ENCODE peak calls at places on chromosomes 2 and 18, in four cellular contexts. One of them, this sample, is unnamed.

GRCh38 chr2:104897515-104898184 is 43.7 kb downstream of the POU3F3 start:
- DNase-seq in HepG2: no peak
- DNase-seq in A549: no peak
- DNase-seq in K562: peak
- DNase-seq in this sample: no peak

GRCh38 chr2:170091461-170091860 is 86.5 kb upstream of the MYO3B start:
- DNase-seq in HepG2: no peak
- DNase-seq in A549: no peak
- DNase-seq in K562: no peak
- DNase-seq in this sample: no peak

GRCh38 chr2:83282067-83282795 is 1176.8 kb downstream of the SUCLG1 start:
- DNase-seq in HepG2: peak
- DNase-seq in A549: no peak
- DNase-seq in K562: no peak
- DNase-seq in this sample: no peak

GRCh38 chr2:189866296-189866695 is 82.0 kb downstream of the PMS1 start:
- DNase-seq in HepG2: no peak
- DNase-seq in A549: no peak
- DNase-seq in K562: no peak
- DNase-seq in this sample: no peak

GRCh38 chr2:201798252-201798918 is 8.0 kb upstream of the CDK15 start:
- DNase-seq in HepG2: no peak
- DNase-seq in A549: no peak
- DNase-seq in K562: no peak
- DNase-seq in this sample: no peak

GRCh38 chr18:7152485-7152884 is 34.9 kb upstream of the LAMA1 start:
- DNase-seq in HepG2: no peak
- DNase-seq in A549: no peak
- DNase-seq in K562: no peak
- DNase-seq in this sample: no peak

GRCh38 chr2:101736861-101737291 is 39.4 kb downstream of the MAP4K4 start:
- DNase-seq in HepG2: no peak
- DNase-seq in A549: peak
- DNase-seq in K562: no peak
- DNase-seq in this sample: no peak

GRCh38 chr2:54561010-54561409 is 104.9 kb downstream of the SPTBN1 start:
- DNase-seq in HepG2: no peak
- DNase-seq in A549: no peak
- DNase-seq in K562: no peak
- DNase-seq in this sample: no peak

GRCh38 chr2:75500633-75501032 is 60.1 kb downstream of the EVA1A start:
- DNase-seq in HepG2: no peak
- DNase-seq in A549: no peak
- DNase-seq in K562: no peak
- DNase-seq in this sample: no peak

GRCh38 chr18:8242306-8242705 is 366.9 kb upstream of the RAB12 start:
- DNase-seq in HepG2: no peak
- DNase-seq in A549: no peak
- DNase-seq in K562: no peak
- DNase-seq in this sample: no peak

GRCh38 chr2:195622966-195623365 is 34.1 kb upstream of the SLC39A10 start:
- DNase-seq in HepG2: peak
- DNase-seq in A549: no peak
- DNase-seq in K562: no peak
- DNase-seq in this sample: no peak

GRCh38 chr2:191228861-191229260 is 16.3 kb upstream of the MYO1B start:
- DNase-seq in HepG2: no peak
- DNase-seq in A549: no peak
- DNase-seq in K562: no peak
- DNase-seq in this sample: no peak

GRCh38 chr2:174014699-174015070 is 49.5 kb upstream of the SP3 start:
- DNase-seq in HepG2: no peak
- DNase-seq in A549: no peak
- DNase-seq in K562: no peak
- DNase-seq in this sample: no peak

GRCh38 chr2:239044336-239044735 is 196.5 kb downstream of the TWIST2 start:
- DNase-seq in HepG2: no peak
- DNase-seq in A549: no peak
- DNase-seq in K562: no peak
- DNase-seq in this sample: no peak

GRCh38 chr2:241574911-241575623 is 16.5 kb downstream of the BOK start:
- DNase-seq in HepG2: no peak
- DNase-seq in A549: no peak
- DNase-seq in K562: no peak
- DNase-seq in this sample: no peak

GRCh38 chr2:188610050-188610444 is 318.4 kb downstream of the GULP1 start:
- DNase-seq in HepG2: no peak
- DNase-seq in A549: no peak
- DNase-seq in K562: no peak
- DNase-seq in this sample: no peak

GRCh38 chr18:58202406-58202730 is 158.3 kb downstream of the NEDD4L start:
- DNase-seq in HepG2: no peak
- DNase-seq in A549: no peak
- DNase-seq in K562: peak
- DNase-seq in this sample: no peak

GRCh38 chr2:184743096-184743495 is 144.8 kb downstream of the ZNF804A start:
- DNase-seq in HepG2: no peak
- DNase-seq in A549: no peak
- DNase-seq in K562: no peak
- DNase-seq in this sample: no peak

GRCh38 chr2:109133746-109134145 is 4.7 kb downstream of the SH3RF3 start:
- DNase-seq in HepG2: no peak
- DNase-seq in A549: no peak
- DNase-seq in K562: no peak
- DNase-seq in this sample: no peak

GRCh38 chr2:146041291-146041868 is 1521.5 kb upstream of the ZEB2 start:
- DNase-seq in HepG2: no peak
- DNase-seq in A549: no peak
- DNase-seq in K562: no peak
- DNase-seq in this sample: no peak

GRCh38 chr18:35041752-35042379 is 653 bp downstream of the MAPRE2 start:
- DNase-seq in HepG2: no peak
- DNase-seq in A549: no peak
- DNase-seq in K562: peak
- DNase-seq in this sample: no peak

GRCh38 chr2:26527726-26528125 is 49.8 kb upstream of the OTOF start:
- DNase-seq in HepG2: no peak
- DNase-seq in A549: no peak
- DNase-seq in K562: no peak
- DNase-seq in this sample: no peak

GRCh38 chr2:178496049-178496448 is 15.8 kb downstream of the PLEKHA3 start:
- DNase-seq in HepG2: no peak
- DNase-seq in A549: no peak
- DNase-seq in K562: no peak
- DNase-seq in this sample: no peak

GRCh38 chr18:26429535-26429934 is 118.8 kb downstream of the KCTD1 start:
- DNase-seq in HepG2: peak
- DNase-seq in A549: peak
- DNase-seq in K562: no peak
- DNase-seq in this sample: no peak

GRCh38 chr18:23887493-23887892 is 127.1 kb upstream of the TTC39C start:
- DNase-seq in HepG2: no peak
- DNase-seq in A549: no peak
- DNase-seq in K562: no peak
- DNase-seq in this sample: no peak

GRCh38 chr2:218000137-218000536 is 2.7 kb downstream of the TNS1 start:
- DNase-seq in HepG2: no peak
- DNase-seq in A549: no peak
- DNase-seq in K562: no peak
- DNase-seq in this sample: no peak

GRCh38 chr18:23671564-23671963 is 8.9 kb upstream of the ANKRD29 start:
- DNase-seq in HepG2: no peak
- DNase-seq in A549: no peak
- DNase-seq in K562: no peak
- DNase-seq in this sample: no peak

GRCh38 chr2:119958642-119959268 is 54.1 kb upstream of the EPB41L5 start:
- DNase-seq in HepG2: no peak
- DNase-seq in A549: no peak
- DNase-seq in K562: no peak
- DNase-seq in this sample: no peak

GRCh38 chr2:175892046-175892445 is 110.0 kb downstream of the LNPK start:
- DNase-seq in HepG2: no peak
- DNase-seq in A549: no peak
- DNase-seq in K562: no peak
- DNase-seq in this sample: no peak

GRCh38 chr2:42217914-42218313 is 48.8 kb downstream of the EML4 start:
- DNase-seq in HepG2: no peak
- DNase-seq in A549: no peak
- DNase-seq in K562: no peak
- DNase-seq in this sample: no peak

GRCh38 chr2:212402316-212402715 is 136.3 kb downstream of the ERBB4 start:
- DNase-seq in HepG2: no peak
- DNase-seq in A549: no peak
- DNase-seq in K562: no peak
- DNase-seq in this sample: no peak
- TF ChIP-seq POLR2AphosphoS2 in HepG2: no peak
- TF ChIP-seq POLR2AphosphoS2 in A549: no peak
- TF ChIP-seq POLR2AphosphoS2 in K562: no peak
- TF ChIP-seq POLR2AphosphoS2 in this sample: no peak

GRCh38 chr2:74238879-74239278 is 40.5 kb downstream of the MTHFD2 start:
- DNase-seq in HepG2: no peak
- DNase-seq in A549: no peak
- DNase-seq in K562: no peak
- DNase-seq in this sample: no peak
- TF ChIP-seq POLR2AphosphoS2 in HepG2: no peak
- TF ChIP-seq POLR2AphosphoS2 in A549: no peak
- TF ChIP-seq POLR2AphosphoS2 in K562: no peak
- TF ChIP-seq POLR2AphosphoS2 in this sample: no peak

DNA sequence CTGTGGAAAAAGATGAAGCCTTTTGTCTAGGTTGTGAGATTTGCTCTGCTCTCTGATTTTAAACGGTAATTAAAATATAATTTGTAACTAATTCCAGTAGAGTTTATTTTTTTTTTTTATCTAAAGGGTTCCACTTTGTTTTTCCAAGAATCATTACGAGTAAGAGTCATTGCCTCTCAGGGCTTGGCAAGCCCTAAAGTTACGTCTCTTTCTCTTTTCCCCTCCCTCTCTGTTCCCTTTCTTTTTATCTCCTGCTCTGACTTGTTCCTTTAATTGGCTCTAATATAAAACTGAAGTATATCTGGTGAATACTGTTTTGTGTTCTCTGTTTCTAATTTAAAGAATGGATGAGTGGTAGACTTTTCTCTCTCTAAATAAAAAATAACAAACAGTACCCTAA is 75.8 kb downstream of the CALCRL start:
- DNase-seq in HepG2: no peak
- DNase-seq in A549: no peak
- DNase-seq in K562: no peak
- DNase-seq in this sample: no peak
- TF ChIP-seq POLR2AphosphoS2 in HepG2: no peak
- TF ChIP-seq POLR2AphosphoS2 in A549: no peak
- TF ChIP-seq POLR2AphosphoS2 in K562: no peak
- TF ChIP-seq POLR2AphosphoS2 in this sample: no peak

GRCh38 chr2:214410918-214411554 is at the start of gene VWC2L:
- DNase-seq in HepG2: peak
- DNase-seq in A549: peak
- DNase-seq in K562: peak
- DNase-seq in this sample: no peak
- TF ChIP-seq POLR2AphosphoS2 in HepG2: no peak
- TF ChIP-seq POLR2AphosphoS2 in A549: no peak
- TF ChIP-seq POLR2AphosphoS2 in K562: no peak
- TF ChIP-seq POLR2AphosphoS2 in this sample: no peak

GRCh38 chr2:16254356-16254965 is 314.1 kb downstream of the MYCN start:
- DNase-seq in HepG2: no peak
- DNase-seq in A549: no peak
- DNase-seq in K562: no peak
- DNase-seq in this sample: no peak

GRCh38 chr2:16252251-16252650 is 311.9 kb downstream of the MYCN start:
- DNase-seq in HepG2: no peak
- DNase-seq in A549: no peak
- DNase-seq in K562: no peak
- DNase-seq in this sample: no peak

GRCh38 chr2:16253291-16253690 is 312.9 kb downstream of the MYCN start:
- DNase-seq in HepG2: no peak
- DNase-seq in A549: no peak
- DNase-seq in K562: no peak
- DNase-seq in this sample: no peak

GRCh38 chr2:16251511-16252205 is 311.3 kb downstream of the MYCN start:
- DNase-seq in HepG2: no peak
- DNase-seq in A549: no peak
- DNase-seq in K562: no peak
- DNase-seq in this sample: no peak

GRCh38 chr2:16252891-16253290 is 312.5 kb downstream of the MYCN start:
- DNase-seq in HepG2: no peak
- DNase-seq in A549: no peak
- DNase-seq in K562: no peak
- DNase-seq in this sample: no peak
- TF ChIP-seq POLR2AphosphoS2 in HepG2: no peak
- TF ChIP-seq POLR2AphosphoS2 in A549: no peak
- TF ChIP-seq POLR2AphosphoS2 in K562: no peak
- TF ChIP-seq POLR2AphosphoS2 in this sample: no peak

This sample was measured in GM12878.